ENCODE peak calls at places on chromosomes 12 and 14, in five cellular contexts. Y is uterus, O is aorta, V is brain microvascular endothelial cell, X is right atrium auricular region. R is an unnamed sample.

GRCh38 chr12:132986001-132986884 is at the start of gene ZNF26:
- DNase-seq in X (peak), Y (peak), O (peak), V (peak), R (peak)

GRCh38 chr14:94673781-94674231 is 61.6 kb downstream of the SERPINA3 start:
- DNase-seq in O (peak), V (peak), X (no peak), Y (no peak), R (no peak)

GRCh38 chr12:113467154-113467513 is 4.5 kb downstream of the LHX5 start:
- DNase-seq in O (no peak), V (no peak), Y (no peak), X (no peak), R (no peak)

GRCh38 chr14:71319646-71320045 is 412.4 kb downstream of the PCNX1 start:
- DNase-seq in O (no peak), Y (peak), X (no peak), V (peak), R (peak)

GRCh38 chr12:46430340-46430948 is 57.9 kb upstream of the SLC38A2 start:
- DNase-seq in Y (no peak), V (peak), O (no peak), X (no peak), R (no peak)

GRCh38 chr12:128808651-128809050 is 15.1 kb downstream of the SLC15A4 start:
- DNase-seq in V (no peak), Y (no peak), X (no peak), O (no peak), R (no peak)

GRCh38 chr12:24049771-24050170 is 100.3 kb upstream of the SOX5 start:
- DNase-seq in V (no peak), O (no peak), X (no peak), Y (no peak), R (no peak)

GRCh38 chr12:31756977-31757420 is 28.2 kb upstream of the AMN1 start:
- DNase-seq in Y (no peak), O (no peak), V (no peak), X (no peak), R (no peak)

GRCh38 chr14:100775831-100776591 is 49.3 kb downstream of the DLK1 start:
- DNase-seq in O (no peak), Y (peak), V (peak), X (no peak), R (no peak)

GRCh38 chr14:51447411-51447810 is 204.3 kb upstream of the FRMD6 start:
- DNase-seq in V (no peak), O (no peak), X (no peak), Y (no peak), R (no peak)

GRCh38 chr12:106108187-106108816 is 30.5 kb downstream of the NUAK1 start:
- DNase-seq in Y (no peak), V (peak), X (no peak), O (no peak), R (no peak)

GRCh38 chr14:35818346-35819115 is 7.6 kb upstream of the BRMS1L start:
- DNase-seq in V (peak), X (no peak), O (no peak), Y (no peak), R (no peak)

GRCh38 chr14:48792376-48793024 is 793.7 kb downstream of the RPS29 start:
- DNase-seq in Y (no peak), O (no peak), X (no peak), V (peak), R (no peak)

GRCh38 chr14:49769581-49770211 is 1.7 kb downstream of the KLHDC2 start:
- DNase-seq in X (no peak), Y (no peak), V (no peak), O (no peak), R (no peak)

GRCh38 chr14:37931998-37932397 is 275.7 kb upstream of the SSTR1 start:
- DNase-seq in Y (no peak), O (no peak), X (no peak), V (no peak), R (no peak)

GRCh38 chr14:32217301-32217700 is 14.2 kb upstream of the RNU6-8 start:
- DNase-seq in V (no peak), X (no peak), O (no peak), Y (no peak), R (no peak)

GRCh38 chr14:24310666-24311604 is at the start of gene LTB4R:
- DNase-seq in V (peak), O (peak), Y (peak), X (no peak), R (peak)

GRCh38 chr12:1479645-1480044 is 114.7 kb downstream of the FBXL14 start:
- DNase-seq in V (no peak), O (no peak), X (no peak), Y (no peak), R (no peak)

GRCh38 chr14:59688224-59689170 is 111.9 kb upstream of the CCDC175 start:
- DNase-seq in O (no peak), Y (no peak), V (peak), X (no peak), R (no peak)

GRCh38 chr14:23539209-23539866 is 12.2 kb downstream of the ZFHX2 start:
- DNase-seq in Y (no peak), O (no peak), X (no peak), V (peak), R (no peak)

GRCh38 chr14:24418492-24418873 is 11.0 kb downstream of the CBLN3 start:
- DNase-seq in X (no peak), O (no peak), V (no peak), Y (no peak), R (no peak)

GRCh38 chr14:42224053-42224888 is 617.6 kb downstream of the LRFN5 start:
- DNase-seq in O (no peak), Y (peak), X (peak), V (peak), R (peak)

GRCh38 chr14:105473677-105474477 is 744 bp upstream of the CRIP2 start:
- DNase-seq in V (peak), X (peak), Y (peak), O (peak), R (peak)

GRCh38 chr14:65774041-65774440 is 361.5 kb downstream of the FUT8 start:
- DNase-seq in O (no peak), X (no peak), V (no peak), Y (no peak), R (no peak)

GRCh38 chr12:121061831-121062230 is 22.8 kb upstream of the OASL start:
- DNase-seq in X (no peak), V (no peak), O (no peak), Y (no peak), R (no peak)

GRCh38 chr14:102050625-102051024 is 36.2 kb downstream of the HSP90AA1 start:
- DNase-seq in V (no peak), X (no peak), O (no peak), Y (no peak), R (peak)

DNA sequence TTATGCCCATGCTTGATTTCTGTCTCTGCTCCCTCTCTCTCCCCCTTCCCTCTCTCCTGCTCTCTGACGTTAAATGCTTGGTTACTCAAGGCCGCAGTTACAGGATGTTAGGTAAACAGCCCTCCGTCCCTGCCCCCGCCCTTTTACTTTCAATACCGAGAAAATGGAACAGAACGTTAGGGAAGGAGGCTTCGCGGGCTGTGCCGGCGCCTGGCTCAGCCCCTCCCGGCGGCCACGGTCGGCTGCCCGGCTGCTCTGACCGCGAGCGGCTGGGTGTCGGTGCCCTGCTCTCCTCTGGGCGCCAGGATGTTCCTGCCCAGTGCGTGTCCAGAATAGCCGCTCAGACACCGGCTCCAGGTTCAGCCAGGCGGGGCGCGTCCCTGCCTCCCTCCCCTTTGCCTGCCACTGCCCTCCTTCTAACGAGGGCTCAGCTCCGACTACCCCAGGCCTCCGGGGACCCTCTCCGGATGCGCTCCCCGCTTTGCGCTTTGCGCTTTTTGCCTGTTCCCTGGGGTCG is 166.1 kb downstream of the ADCK1 start:
- DNase-seq in O (no peak), V (peak), X (no peak), Y (no peak), R (peak)
- H3K4me3 ChIP-seq in O (no peak), V (peak), X (peak), Y (no peak), R (no peak)

GRCh38 chr12:104603545-104603973 is 146.8 kb downstream of the CHST11 start:
- DNase-seq in X (no peak), O (no peak), V (peak), Y (no peak), R (no peak)

GRCh38 chr12:104604070-104604994 is 147.6 kb downstream of the CHST11 start:
- DNase-seq in Y (peak), O (peak), V (peak), X (peak), R (peak)

GRCh38 chr12:104605685-104606084 is 148.9 kb downstream of the CHST11 start:
- DNase-seq in O (peak), V (no peak), Y (peak), X (peak), R (no peak)

GRCh38 chr12:104602901-104603300 is 146.2 kb downstream of the CHST11 start:
- DNase-seq in Y (no peak), O (no peak), V (no peak), X (no peak), R (no peak)

DNA sequence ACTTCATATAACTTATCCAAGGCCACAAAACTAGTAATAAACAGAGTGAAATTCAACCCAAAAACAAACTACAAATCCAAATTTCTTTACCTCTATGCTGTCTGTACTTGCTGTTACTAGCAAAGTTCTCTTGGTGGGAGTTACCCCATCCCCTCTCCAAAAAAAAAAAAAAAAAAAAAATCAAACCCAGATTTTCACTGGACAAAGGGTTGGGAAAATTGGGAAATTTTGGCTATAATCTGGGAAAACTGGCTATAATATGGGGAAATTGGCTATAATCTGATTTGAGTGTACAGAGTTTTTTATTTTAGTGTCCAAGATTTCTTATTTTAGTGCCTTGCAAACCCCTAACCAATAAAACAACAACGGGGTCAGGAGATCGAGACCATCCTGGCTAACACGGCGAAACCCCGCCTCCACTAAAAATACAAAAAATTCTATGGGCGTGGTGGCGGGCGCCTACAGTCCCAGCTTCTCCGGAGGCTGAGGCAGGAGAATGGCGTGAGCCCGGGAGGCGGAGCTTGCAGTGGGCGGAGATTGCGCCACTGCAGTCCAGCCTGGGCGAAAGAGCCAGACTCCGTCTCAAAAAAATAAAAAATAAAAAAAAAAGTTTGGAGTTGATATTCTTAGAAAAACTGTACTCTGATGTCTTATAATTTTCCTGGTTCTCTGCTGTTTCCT is 148.4 kb downstream of the CHST11 start:
- DNase-seq in Y (peak), V (no peak), X (no peak), O (peak), R (no peak)
- H3K4me3 ChIP-seq in Y (no peak), V (no peak), X (no peak), O (no peak), R (no peak)

GRCh38 chr14:104171029-104171697 is 32.8 kb downstream of the KIF26A start:
- DNase-seq in X (no peak), O (no peak), Y (no peak), V (no peak), R (no peak)
- H3K4me3 ChIP-seq in X (no peak), O (no peak), Y (no peak), V (no peak), R (no peak)

GRCh38 chr12:16610743-16611142 is 4.8 kb upstream of the LMO3 start:
- DNase-seq in V (no peak), Y (no peak), X (no peak), O (no peak), R (no peak)

GRCh38 chr12:16610006-16610520 is 4.1 kb upstream of the LMO3 start:
- DNase-seq in X (no peak), O (no peak), Y (no peak), V (no peak), R (no peak)

GRCh38 chr12:16611146-16611545 is 5.2 kb upstream of the LMO3 start:
- DNase-seq in V (no peak), X (no peak), O (no peak), Y (no peak), R (no peak)

GRCh38 chr12:16613199-16613598 is 7.2 kb upstream of the LMO3 start:
- DNase-seq in Y (no peak), O (no peak), V (no peak), X (no peak), R (no peak)

DNA sequence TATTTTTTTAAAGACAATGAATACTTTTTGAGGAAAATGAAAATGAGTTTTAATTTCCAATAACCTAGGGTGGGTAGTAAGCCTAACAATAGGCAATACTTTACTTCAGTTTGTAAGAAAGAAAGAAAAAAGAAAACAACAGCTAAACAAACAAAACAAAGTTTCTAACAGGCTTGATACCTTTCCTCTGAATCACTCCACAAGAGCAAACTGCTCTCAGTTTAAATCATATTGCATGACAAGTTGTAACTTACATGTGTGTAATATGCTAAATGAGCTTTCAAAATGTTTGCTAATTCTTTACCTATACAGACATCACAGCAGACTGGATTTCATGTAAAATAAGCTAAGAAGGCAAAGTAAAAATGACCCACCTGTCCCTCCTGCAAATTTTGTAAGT is 6.7 kb upstream of the LMO3 start:
- DNase-seq in O (no peak), X (no peak), V (no peak), Y (no peak), R (no peak)
- H3K4me3 ChIP-seq in O (peak), X (no peak), V (no peak), Y (peak), R (peak)

GRCh38 chr14:90053044-90053443 is 8.8 kb upstream of the KCNK13 start:
- DNase-seq in V (no peak), O (no peak), Y (no peak), X (no peak), R (no peak)
- H3K4me3 ChIP-seq in V (no peak), O (no peak), Y (no peak), X (no peak), R (no peak)

R was measured in ovary.